ENCODE peak calls at places on chromosome 16, in four cellular contexts. U is fibroblast of pulmonary artery, W is substantia nigra, V is AG09319. P is an unnamed sample.

GRCh38 chr16:89815639-89816348 is 653 bp downstream of the FANCA start:
- DNase-seq in U (no peak), W (no peak), V (no peak), P (no peak)

GRCh38 chr16:54487933-54488332 is 201.3 kb upstream of the IRX3 start:
- DNase-seq in U (no peak), W (peak; percentile 4), V (no peak), P (no peak)

GRCh38 chr16:55444754-55445485 is 34.1 kb upstream of the MMP2 start:
- DNase-seq in U (no peak), W (peak; percentile 14), V (no peak), P (no peak)

GRCh38 chr16:3661922-3662321 is 7.4 kb downstream of the DNASE1 start:
- DNase-seq in U (no peak), W (no peak), V (no peak), P (no peak)

GRCh38 chr16:20946015-20946629 is 45.6 kb downstream of the LYRM1 start:
- DNase-seq in U (no peak), W (no peak), V (no peak), P (no peak)

GRCh38 chr16:23359092-23359760 is 57.1 kb downstream of the SCNN1B start:
- DNase-seq in U (no peak), W (no peak), V (no peak), P (peak; percentile 78)

GRCh38 chr16:14043793-14044192 is 27.3 kb upstream of the MRTFB start:
- DNase-seq in U (no peak), W (no peak), V (no peak), P (no peak)

GRCh38 chr16:64615647-64616280 is 506.1 kb downstream of the CDH11 start:
- DNase-seq in U (no peak), W (no peak), V (no peak), P (no peak)

GRCh38 chr16:22915003-22915402 is 101.0 kb downstream of the HS3ST2 start:
- DNase-seq in U (no peak), W (no peak), V (no peak), P (no peak)

GRCh38 chr16:1082266-1082951 is 9.9 kb downstream of the SSTR5 start:
- DNase-seq in U (peak; percentile 39), W (no peak), V (no peak), P (peak; percentile 84)

GRCh38 chr16:72689851-72690250 is 358.1 kb downstream of the ZFHX3 start:
- DNase-seq in U (peak; percentile 29), W (no peak), V (no peak), P (peak; percentile 7)